ENCODE peak calls at places on chromosomes 11 and 22, in four cellular contexts. One of them, this sample, is unnamed.

GRCh38 chr11:26985941-26986340 is 8.0 kb upstream of the FIBIN start:
- DNase-seq in A549: no peak
- DNase-seq in CD4-positive, alpha-beta T cell: no peak
- DNase-seq in mesothelial cell of epicardium: no peak
- DNase-seq in this sample: no peak

GRCh38 chr11:67366546-67366945 is 6.9 kb downstream of the CLCF1 start:
- DNase-seq in mesothelial cell of epicardium: no peak
- DNase-seq in CD4-positive, alpha-beta T cell: no peak
- DNase-seq in A549: no peak
- DNase-seq in this sample: no peak

GRCh38 chr22:29302402-29302680 is 4.1 kb upstream of the GAS2L1 start:
- DNase-seq in mesothelial cell of epicardium: no peak
- DNase-seq in A549: no peak
- DNase-seq in CD4-positive, alpha-beta T cell: no peak
- DNase-seq in this sample: no peak

GRCh38 chr22:35634981-35635540 is 13.2 kb upstream of the APOL6 start:
- DNase-seq in CD4-positive, alpha-beta T cell: no peak
- DNase-seq in mesothelial cell of epicardium: no peak
- DNase-seq in A549: no peak
- DNase-seq in this sample: no peak

GRCh38 chr11:107928767-107929507 is 689 bp downstream of the RAB39A start:
- DNase-seq in mesothelial cell of epicardium: no peak
- DNase-seq in A549: peak
- DNase-seq in CD4-positive, alpha-beta T cell: no peak
- DNase-seq in this sample: peak

GRCh38 chr22:45998638-45999378 is 21.8 kb upstream of the WNT7B start:
- DNase-seq in A549: no peak
- DNase-seq in mesothelial cell of epicardium: no peak
- DNase-seq in CD4-positive, alpha-beta T cell: no peak
- DNase-seq in this sample: no peak

GRCh38 chr11:108788565-108789199 is 123.8 kb downstream of the DDX10 start:
- DNase-seq in CD4-positive, alpha-beta T cell: no peak
- DNase-seq in A549: peak
- DNase-seq in mesothelial cell of epicardium: no peak
- DNase-seq in this sample: no peak

GRCh38 chr22:29268511-29269229 is 602 bp downstream of the EWSR1 start:
- DNase-seq in A549: peak
- DNase-seq in CD4-positive, alpha-beta T cell: peak
- DNase-seq in mesothelial cell of epicardium: no peak
- DNase-seq in this sample: no peak

GRCh38 chr11:9615031-9615451 is 41.6 kb downstream of the WEE1 start:
- DNase-seq in mesothelial cell of epicardium: no peak
- DNase-seq in CD4-positive, alpha-beta T cell: no peak
- DNase-seq in A549: no peak
- DNase-seq in this sample: no peak

GRCh38 chr11:792873-793272 is 3.0 kb upstream of the CEND1 start:
- DNase-seq in CD4-positive, alpha-beta T cell: no peak
- DNase-seq in mesothelial cell of epicardium: no peak
- DNase-seq in A549: no peak
- DNase-seq in this sample: no peak

GRCh38 chr11:75760710-75761493 is 7.7 kb upstream of the DGAT2 start:
- DNase-seq in A549: no peak
- DNase-seq in mesothelial cell of epicardium: no peak
- DNase-seq in CD4-positive, alpha-beta T cell: no peak
- DNase-seq in this sample: no peak

GRCh38 chr11:117565709-117566108 is 231.3 kb downstream of the DSCAML1 start:
- DNase-seq in mesothelial cell of epicardium: no peak
- DNase-seq in CD4-positive, alpha-beta T cell: no peak
- DNase-seq in A549: no peak
- DNase-seq in this sample: no peak

GRCh38 chr11:119206512-119207299 is 567 bp downstream of the CBL start:
- DNase-seq in CD4-positive, alpha-beta T cell: peak
- DNase-seq in A549: no peak
- DNase-seq in mesothelial cell of epicardium: peak
- DNase-seq in this sample: no peak

GRCh38 chr11:117831661-117832415 is 7.3 kb upstream of the FXYD2 start:
- DNase-seq in A549: no peak
- DNase-seq in CD4-positive, alpha-beta T cell: no peak
- DNase-seq in mesothelial cell of epicardium: no peak
- DNase-seq in this sample: no peak

GRCh38 chr22:27197618-27198017 is 540.2 kb downstream of the MIAT start:
- DNase-seq in mesothelial cell of epicardium: no peak
- DNase-seq in CD4-positive, alpha-beta T cell: no peak
- DNase-seq in A549: peak
- DNase-seq in this sample: no peak

GRCh38 chr22:43535336-43535735 is 123.5 kb downstream of the MPPED1 start:
- DNase-seq in mesothelial cell of epicardium: no peak
- DNase-seq in A549: no peak
- DNase-seq in CD4-positive, alpha-beta T cell: no peak
- DNase-seq in this sample: no peak

GRCh38 chr22:36921309-36922096 is 8.1 kb downstream of the CSF2RB start:
- DNase-seq in CD4-positive, alpha-beta T cell: no peak
- DNase-seq in mesothelial cell of epicardium: no peak
- DNase-seq in A549: no peak
- DNase-seq in this sample: no peak

GRCh38 chr22:44259366-44260215 is 53.2 kb downstream of the SHISAL1 start:
- DNase-seq in A549: no peak
- DNase-seq in CD4-positive, alpha-beta T cell: no peak
- DNase-seq in mesothelial cell of epicardium: peak
- DNase-seq in this sample: no peak

GRCh38 chr11:28759311-28759710 is 651.1 kb downstream of the METTL15 start:
- DNase-seq in A549: peak
- DNase-seq in CD4-positive, alpha-beta T cell: no peak
- DNase-seq in mesothelial cell of epicardium: no peak
- DNase-seq in this sample: no peak

GRCh38 chr11:793556-793955 is 3.7 kb upstream of the CEND1 start:
- DNase-seq in A549: no peak
- DNase-seq in mesothelial cell of epicardium: no peak
- DNase-seq in CD4-positive, alpha-beta T cell: no peak
- DNase-seq in this sample: no peak

GRCh38 chr11:130832571-130833432 is 83.5 kb downstream of the SNX19 start:
- DNase-seq in mesothelial cell of epicardium: no peak
- DNase-seq in A549: no peak
- DNase-seq in CD4-positive, alpha-beta T cell: no peak
- DNase-seq in this sample: no peak

GRCh38 chr11:57483570-57483934 is 23.2 kb downstream of the RTN4RL2 start:
- DNase-seq in A549: no peak
- DNase-seq in mesothelial cell of epicardium: no peak
- DNase-seq in CD4-positive, alpha-beta T cell: no peak
- DNase-seq in this sample: no peak

GRCh38 chr11:126359431-126360048 is 4.1 kb downstream of the ST3GAL4 start:
- DNase-seq in CD4-positive, alpha-beta T cell: no peak
- DNase-seq in A549: no peak
- DNase-seq in mesothelial cell of epicardium: no peak
- DNase-seq in this sample: no peak

GRCh38 chr22:20782601-20783299 is 8.8 kb downstream of the SERPIND1 start:
- DNase-seq in mesothelial cell of epicardium: no peak
- DNase-seq in A549: no peak
- DNase-seq in CD4-positive, alpha-beta T cell: no peak
- DNase-seq in this sample: no peak

GRCh38 chr11:95414217-95414616 is 183.2 kb upstream of the SESN3 start:
- DNase-seq in mesothelial cell of epicardium: no peak
- DNase-seq in CD4-positive, alpha-beta T cell: no peak
- DNase-seq in A549: no peak
- DNase-seq in this sample: no peak

GRCh38 chr11:125343086-125343731 is 152.9 kb downstream of the FEZ1 start:
- DNase-seq in CD4-positive, alpha-beta T cell: no peak
- DNase-seq in mesothelial cell of epicardium: no peak
- DNase-seq in A549: no peak
- DNase-seq in this sample: no peak

GRCh38 chr11:69413993-69414392 is 67.5 kb upstream of the LINC01488 start:
- DNase-seq in CD4-positive, alpha-beta T cell: no peak
- DNase-seq in mesothelial cell of epicardium: no peak
- DNase-seq in A549: no peak
- DNase-seq in this sample: no peak

DNA sequence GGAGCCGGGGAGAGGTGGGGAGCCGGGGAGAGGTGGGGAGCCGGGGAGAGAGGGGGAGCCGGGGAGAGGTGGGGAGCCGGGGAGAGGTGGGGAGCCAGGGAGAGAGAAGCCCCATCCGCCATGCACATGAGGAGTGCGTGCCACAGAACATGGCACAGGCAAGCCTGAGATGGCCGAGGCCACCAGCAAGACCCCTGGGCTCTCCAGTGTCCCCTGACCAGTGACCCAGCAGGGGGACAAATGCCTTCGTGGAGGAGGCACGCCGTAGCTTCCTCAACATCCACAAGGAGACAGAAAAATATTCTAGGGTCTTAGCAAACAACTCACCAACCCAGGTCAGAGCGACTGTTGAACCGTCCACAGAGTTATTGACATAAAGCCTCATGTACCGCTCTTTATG is 618.8 kb downstream of the TBC1D22A start:
- DNase-seq in mesothelial cell of epicardium: no peak
- DNase-seq in CD4-positive, alpha-beta T cell: no peak
- DNase-seq in A549: no peak
- DNase-seq in this sample: no peak
- TF ChIP-seq CTCF in mesothelial cell of epicardium: no peak
- TF ChIP-seq CTCF in CD4-positive, alpha-beta T cell: no peak
- TF ChIP-seq CTCF in A549: no peak
- TF ChIP-seq CTCF in this sample: no peak

GRCh38 chr11:73528877-73529530 is 68.9 kb downstream of the FAM168A start:
- DNase-seq in A549: no peak
- DNase-seq in CD4-positive, alpha-beta T cell: no peak
- DNase-seq in mesothelial cell of epicardium: no peak
- DNase-seq in this sample: no peak

GRCh38 chr11:73528013-73528412 is 69.9 kb downstream of the FAM168A start:
- DNase-seq in mesothelial cell of epicardium: no peak
- DNase-seq in A549: no peak
- DNase-seq in CD4-positive, alpha-beta T cell: no peak
- DNase-seq in this sample: no peak

GRCh38 chr11:73528420-73528819 is 69.5 kb downstream of the FAM168A start:
- DNase-seq in CD4-positive, alpha-beta T cell: no peak
- DNase-seq in mesothelial cell of epicardium: no peak
- DNase-seq in A549: no peak
- DNase-seq in this sample: no peak

GRCh38 chr11:73531386-73531785 is 66.5 kb downstream of the FAM168A start:
- DNase-seq in A549: no peak
- DNase-seq in CD4-positive, alpha-beta T cell: no peak
- DNase-seq in mesothelial cell of epicardium: no peak
- DNase-seq in this sample: no peak

DNA sequence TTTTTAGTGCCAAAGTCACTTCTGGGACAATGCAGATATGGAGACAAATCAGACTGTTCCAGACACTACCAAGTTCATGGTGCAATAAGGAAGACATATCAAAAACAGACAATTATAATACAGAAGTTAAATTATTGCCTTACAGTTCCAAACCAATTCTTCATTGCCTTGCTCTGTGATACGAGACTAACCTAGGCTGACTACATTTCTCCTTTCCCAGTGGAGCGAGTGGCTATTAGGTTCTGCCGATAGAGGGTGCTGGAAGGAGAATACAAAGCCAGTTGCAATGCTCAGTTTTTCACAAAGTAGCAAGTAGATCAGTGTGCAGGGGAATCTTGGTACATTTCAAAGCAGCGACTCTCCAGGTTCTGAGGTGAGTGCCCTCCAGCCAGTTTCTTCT is 67.8 kb downstream of the FAM168A start:
- DNase-seq in CD4-positive, alpha-beta T cell: no peak
- DNase-seq in A549: peak
- DNase-seq in mesothelial cell of epicardium: no peak
- DNase-seq in this sample: no peak
- TF ChIP-seq CTCF in CD4-positive, alpha-beta T cell: no peak
- TF ChIP-seq CTCF in A549: peak
- TF ChIP-seq CTCF in mesothelial cell of epicardium: no peak
- TF ChIP-seq CTCF in this sample: peak

DNA sequence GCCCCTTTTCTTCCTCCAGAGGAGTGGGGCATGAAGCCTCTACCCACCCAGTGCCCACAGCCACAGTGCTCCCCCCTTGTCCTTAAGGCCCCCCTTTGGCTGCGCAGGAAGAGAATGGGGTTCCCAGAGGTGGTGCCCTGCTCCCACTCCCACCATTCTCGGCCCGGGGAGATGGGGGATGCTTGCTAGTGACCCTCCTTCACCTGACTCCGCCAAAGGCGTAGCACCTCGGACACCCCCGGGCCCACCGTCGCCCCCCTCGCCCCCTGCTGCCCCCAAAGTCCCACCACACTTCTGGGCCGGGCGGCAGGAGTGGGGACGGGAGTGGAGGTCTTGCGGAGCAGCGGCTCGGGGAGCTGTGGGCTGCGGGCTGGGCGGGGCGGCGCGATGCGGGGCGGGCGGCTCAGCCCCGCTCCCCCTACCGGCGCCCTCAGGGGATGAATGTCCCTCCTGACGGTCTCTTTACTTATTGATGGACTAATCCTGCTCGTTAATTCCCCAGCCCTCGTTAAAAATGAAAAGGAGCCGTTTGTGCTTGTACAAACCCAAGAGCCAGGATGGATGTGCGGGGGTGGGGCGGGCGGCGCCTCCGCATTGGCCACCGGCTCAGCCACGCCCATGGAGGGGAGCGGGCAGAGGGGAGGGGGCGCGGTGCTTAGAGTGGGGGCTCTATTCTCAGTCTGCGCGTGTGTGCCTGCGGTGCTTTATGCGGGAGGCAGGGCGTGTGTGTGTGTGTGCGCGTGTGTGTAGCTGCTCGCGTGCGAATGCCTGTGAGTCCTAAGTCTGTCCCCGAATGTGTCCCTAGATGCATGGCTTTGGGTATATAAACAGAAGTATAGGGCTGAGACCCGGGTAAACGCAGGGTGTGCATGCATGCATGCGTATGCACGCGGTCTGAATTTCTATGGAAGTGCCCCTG is 25.6 kb downstream of the SYT7 start:
- DNase-seq in mesothelial cell of epicardium: no peak
- DNase-seq in A549: no peak
- DNase-seq in CD4-positive, alpha-beta T cell: no peak
- DNase-seq in this sample: peak
- TF ChIP-seq CTCF in mesothelial cell of epicardium: peak
- TF ChIP-seq CTCF in A549: no peak
- TF ChIP-seq CTCF in CD4-positive, alpha-beta T cell: no peak
- TF ChIP-seq CTCF in this sample: peak

GRCh38 chr11:43268786-43269185 is 43.0 kb upstream of the API5 start:
- DNase-seq in A549: no peak
- DNase-seq in CD4-positive, alpha-beta T cell: no peak
- DNase-seq in mesothelial cell of epicardium: no peak
- DNase-seq in this sample: no peak
- TF ChIP-seq CTCF in A549: no peak
- TF ChIP-seq CTCF in CD4-positive, alpha-beta T cell: no peak
- TF ChIP-seq CTCF in mesothelial cell of epicardium: no peak
- TF ChIP-seq CTCF in this sample: peak

DNA sequence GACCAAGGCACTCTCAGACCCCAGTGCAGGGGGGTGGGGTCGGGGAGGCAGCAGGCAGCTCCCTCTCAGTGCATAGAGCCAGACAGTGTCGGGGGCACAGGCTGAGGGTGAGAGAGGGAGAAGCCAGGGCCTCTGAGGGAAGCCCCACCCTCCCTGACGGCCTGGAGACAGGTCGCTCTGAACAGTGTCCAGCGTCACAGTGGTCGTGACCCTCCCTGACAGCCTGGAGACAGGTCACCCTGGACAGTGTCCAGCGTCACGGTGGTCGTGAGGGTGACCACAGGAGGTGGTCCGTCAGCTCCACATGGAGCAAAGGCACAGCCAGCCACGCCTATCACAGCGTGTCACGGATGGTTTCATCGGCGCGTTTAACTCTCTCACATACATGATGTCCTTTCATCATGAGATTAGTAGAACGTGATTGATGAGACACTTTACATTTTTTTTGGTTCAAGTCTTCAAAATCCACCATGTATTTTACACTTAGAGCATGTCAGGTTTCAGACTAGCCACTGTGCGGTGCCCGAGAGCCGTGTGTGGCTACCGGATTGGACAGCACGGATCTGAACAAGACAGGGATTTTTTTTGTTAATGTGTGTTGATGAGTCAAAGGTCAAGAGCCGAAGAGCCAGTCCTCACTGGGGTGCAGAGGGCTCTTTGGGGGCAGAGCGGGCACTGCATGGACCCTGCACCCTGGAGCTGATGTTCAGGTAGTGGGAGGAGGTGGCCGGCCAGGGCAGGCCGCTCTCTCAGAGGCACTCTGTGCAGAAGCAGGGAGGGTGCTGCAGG is 23.9 kb upstream of the PANX2 start:
- DNase-seq in CD4-positive, alpha-beta T cell: no peak
- DNase-seq in mesothelial cell of epicardium: no peak
- DNase-seq in A549: peak
- DNase-seq in this sample: no peak
- TF ChIP-seq CTCF in CD4-positive, alpha-beta T cell: no peak
- TF ChIP-seq CTCF in mesothelial cell of epicardium: no peak
- TF ChIP-seq CTCF in A549: peak
- TF ChIP-seq CTCF in this sample: peak